ENCODE peak calls at places on chromosomes 11 and 22, in five cellular contexts. D, F, J, W and G are unnamed samples.

GRCh38 chr11:65551572-65552398 is 6.4 kb downstream of the LTBP3 start:
- DNase-seq in F (no peak), W (peak), D (peak), J (peak), G (no peak)

GRCh38 chr11:69232821-69233760 is 60.9 kb upstream of the MYEOV start:
- DNase-seq in F (no peak), J (no peak), D (peak), W (no peak), G (peak)

GRCh38 chr22:23126165-23127054 is 15.4 kb downstream of the RSPH14 start:
- DNase-seq in D (no peak), W (no peak), F (no peak), J (no peak), G (no peak)

GRCh38 chr11:568306-569259 is 7.7 kb upstream of the PHRF1 start:
- DNase-seq in D (peak), W (peak), J (peak), F (peak), G (peak)

GRCh38 chr11:134571301-134571700 is 159.3 kb upstream of the B3GAT1 start:
- DNase-seq in F (no peak), W (no peak), J (no peak), D (no peak), G (peak)

GRCh38 chr11:93846411-93846810 is 4.0 kb downstream of the VSTM5 start:
- DNase-seq in D (no peak), F (no peak), W (no peak), J (no peak), G (no peak)

GRCh38 chr11:116721983-116722382 is 50.8 kb downstream of the BUD13 start:
- DNase-seq in W (no peak), J (no peak), D (no peak), F (no peak), G (no peak)

GRCh38 chr11:105935791-105936190 is 86.2 kb downstream of the MSANTD4 start:
- DNase-seq in F (no peak), D (no peak), J (no peak), W (peak), G (no peak)

GRCh38 chr11:12581923-12582322 is 92.3 kb upstream of the TEAD1 start:
- DNase-seq in D (no peak), W (peak), F (no peak), J (peak), G (no peak)

GRCh38 chr11:71962428-71963038 is 33.7 kb downstream of the RNF121 start:
- DNase-seq in F (no peak), J (peak), W (no peak), D (no peak), G (no peak)

GRCh38 chr11:61888043-61888442 is 3.3 kb downstream of the FADS3 start:
- DNase-seq in J (no peak), F (no peak), D (no peak), W (peak), G (peak)

GRCh38 chr22:44187652-44188230 is 7.0 kb downstream of the PARVG start:
- DNase-seq in F (no peak), W (no peak), J (no peak), D (no peak), G (peak)

GRCh38 chr11:37500425-37500824 is 902.4 kb upstream of the RAG2 start:
- DNase-seq in J (no peak), F (no peak), D (no peak), W (no peak), G (no peak)

GRCh38 chr11:81278986-81279385 is 1454.7 kb downstream of the FAM181B start:
- DNase-seq in D (no peak), F (no peak), W (no peak), J (no peak), G (no peak)

GRCh38 chr11:34792814-34793241 is 123.4 kb downstream of the APIP start:
- DNase-seq in F (no peak), W (no peak), J (no peak), D (peak), G (no peak)

GRCh38 chr11:119612814-119613213 is 116.2 kb downstream of the NECTIN1 start:
- DNase-seq in D (no peak), F (no peak), J (no peak), W (no peak), G (no peak)

DNA sequence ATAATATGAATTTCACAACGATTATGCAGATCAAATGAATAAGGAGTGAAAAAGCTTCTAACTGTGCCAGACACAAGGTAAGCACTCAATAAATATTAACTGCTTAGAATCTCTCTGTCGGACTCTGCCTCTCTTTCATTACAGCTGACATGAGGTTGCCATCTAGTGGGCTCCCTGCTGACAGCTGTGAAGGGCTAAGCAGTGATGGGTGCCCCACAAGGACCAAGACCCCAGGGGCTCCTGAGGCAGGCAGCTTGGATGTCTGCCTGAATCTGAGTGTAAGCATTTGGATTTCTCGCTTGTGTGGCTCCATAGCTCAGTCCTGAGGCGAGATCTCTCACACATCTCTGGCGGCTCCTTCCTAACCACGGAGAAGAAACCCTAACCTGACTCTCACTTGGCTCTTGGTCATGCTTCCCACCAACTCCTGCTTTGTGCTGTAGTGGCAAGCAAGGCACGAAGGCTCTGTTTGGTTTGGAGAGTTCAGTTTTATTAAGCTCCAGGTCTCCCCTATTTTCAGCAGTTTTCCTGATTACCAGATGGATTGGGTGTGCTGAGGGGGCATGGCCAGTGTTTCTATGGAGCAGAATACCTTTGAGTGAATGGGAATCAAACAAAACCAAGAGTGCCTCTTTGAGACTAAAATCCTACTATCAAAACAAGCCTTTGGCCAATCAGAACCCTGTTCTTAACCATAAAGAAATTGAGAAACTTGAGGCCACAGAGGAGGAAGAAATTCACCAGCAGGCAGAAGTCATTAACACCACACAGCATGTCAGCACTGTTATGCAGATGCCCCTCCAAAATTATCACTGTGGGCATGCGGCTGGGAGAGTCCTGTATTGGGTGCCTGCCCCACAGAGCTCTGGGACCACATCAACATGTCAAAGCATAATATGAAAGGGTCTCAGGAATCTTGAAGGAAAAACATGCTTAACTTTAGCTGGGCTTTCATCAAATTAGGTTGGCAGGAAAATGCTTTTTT is 152.8 kb upstream of the NTM start:
- DNase-seq in F (no peak), D (no peak), J (no peak), W (no peak), G (no peak)
- TF ChIP-seq CTCF in F (no peak), D (no peak), J (no peak), W (peak), G (no peak)

GRCh38 chr11:98227266-98227665 is 793.5 kb upstream of the CNTN5 start:
- DNase-seq in J (no peak), D (no peak), W (no peak), F (no peak), G (no peak)
- H3K27ac ChIP-seq in J (no peak), D (no peak), W (no peak), F (no peak), G (no peak)

GRCh38 chr11:4947505-4947904 is at the start of gene OR51A4:
- DNase-seq in J (no peak), D (no peak), W (no peak), F (no peak), G (no peak)
- TF ChIP-seq CTCF in J (no peak), D (no peak), W (no peak), F (no peak), G (no peak)

DNA sequence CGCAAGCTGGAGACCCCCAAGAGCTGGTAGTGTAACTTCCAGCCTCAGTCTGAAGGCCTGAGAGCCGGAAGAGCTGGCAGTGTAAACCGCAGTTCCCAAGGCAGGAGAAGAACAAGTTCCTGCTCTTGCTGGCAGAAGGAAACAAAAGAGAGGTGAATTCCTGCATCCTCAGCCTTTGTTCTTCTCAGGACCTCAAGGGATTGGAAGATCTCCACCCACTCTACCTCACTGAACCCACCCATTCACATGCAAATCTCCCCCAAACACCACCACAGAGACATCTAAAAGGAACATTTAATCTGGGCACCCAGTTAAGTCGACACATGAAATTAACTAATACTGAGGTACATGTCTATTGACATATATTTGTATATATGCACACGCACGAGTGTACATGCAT is 1310.3 kb downstream of the TBC1D22A start:
- DNase-seq in W (no peak), F (no peak), D (no peak), J (no peak), G (no peak)
- H3K27ac ChIP-seq in W (no peak), F (no peak), D (no peak), J (no peak), G (no peak)

GRCh38 chr11:33411751-33412150 is 154.6 kb downstream of the HIPK3 start:
- DNase-seq in W (no peak), D (no peak), J (no peak), F (no peak), G (no peak)
- TF ChIP-seq CTCF in W (no peak), D (no peak), J (no peak), F (no peak), G (no peak)

DNA sequence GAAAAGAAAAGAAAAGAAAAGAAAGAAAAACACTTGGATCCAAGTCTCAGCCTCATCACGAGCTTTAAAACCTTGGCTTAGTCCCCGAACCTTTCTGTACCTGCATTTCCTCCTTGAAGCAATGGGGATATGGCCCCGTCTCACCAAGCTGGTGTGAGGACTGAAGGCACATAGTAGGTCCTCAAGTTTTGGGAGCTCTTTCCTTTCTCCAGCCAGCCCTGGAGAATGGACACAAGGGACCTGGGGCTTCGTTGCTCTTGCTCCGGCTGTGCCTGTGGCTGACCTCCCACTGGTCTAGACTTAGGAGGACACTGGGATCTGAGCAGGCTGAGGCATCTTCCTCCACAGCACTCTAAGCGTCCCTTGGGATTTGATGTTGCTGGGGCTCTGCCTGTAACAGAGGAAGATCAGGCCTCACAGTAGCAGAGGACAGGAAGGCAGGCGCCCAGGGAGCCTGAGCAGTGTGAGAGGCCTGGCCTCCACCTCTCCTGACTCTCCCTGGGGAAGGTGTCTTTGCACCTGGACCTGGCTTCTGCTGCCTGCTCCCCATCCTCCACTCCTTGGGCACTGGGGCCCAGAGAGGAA is 32.8 kb downstream of the KCNC1 start:
- DNase-seq in F (no peak), W (no peak), D (no peak), J (no peak), G (no peak)
- H3K27ac ChIP-seq in F (no peak), W (no peak), D (no peak), J (no peak), G (no peak)

GRCh38 chr11:128689586-128689945 is 4.3 kb upstream of the FLI1 start:
- DNase-seq in D (no peak), J (no peak), F (no peak), W (no peak), G (no peak)

GRCh38 chr11:128690746-128691091 is 3.2 kb upstream of the FLI1 start:
- DNase-seq in W (no peak), J (no peak), D (no peak), F (no peak), G (no peak)

GRCh38 chr11:128689946-128690745 is 3.7 kb upstream of the FLI1 start:
- DNase-seq in F (no peak), W (no peak), J (no peak), D (no peak), G (no peak)

GRCh38 chr11:128692750-128693578 is 908 bp upstream of the FLI1 start:
- DNase-seq in W (no peak), D (no peak), F (no peak), J (no peak), G (no peak)

DNA sequence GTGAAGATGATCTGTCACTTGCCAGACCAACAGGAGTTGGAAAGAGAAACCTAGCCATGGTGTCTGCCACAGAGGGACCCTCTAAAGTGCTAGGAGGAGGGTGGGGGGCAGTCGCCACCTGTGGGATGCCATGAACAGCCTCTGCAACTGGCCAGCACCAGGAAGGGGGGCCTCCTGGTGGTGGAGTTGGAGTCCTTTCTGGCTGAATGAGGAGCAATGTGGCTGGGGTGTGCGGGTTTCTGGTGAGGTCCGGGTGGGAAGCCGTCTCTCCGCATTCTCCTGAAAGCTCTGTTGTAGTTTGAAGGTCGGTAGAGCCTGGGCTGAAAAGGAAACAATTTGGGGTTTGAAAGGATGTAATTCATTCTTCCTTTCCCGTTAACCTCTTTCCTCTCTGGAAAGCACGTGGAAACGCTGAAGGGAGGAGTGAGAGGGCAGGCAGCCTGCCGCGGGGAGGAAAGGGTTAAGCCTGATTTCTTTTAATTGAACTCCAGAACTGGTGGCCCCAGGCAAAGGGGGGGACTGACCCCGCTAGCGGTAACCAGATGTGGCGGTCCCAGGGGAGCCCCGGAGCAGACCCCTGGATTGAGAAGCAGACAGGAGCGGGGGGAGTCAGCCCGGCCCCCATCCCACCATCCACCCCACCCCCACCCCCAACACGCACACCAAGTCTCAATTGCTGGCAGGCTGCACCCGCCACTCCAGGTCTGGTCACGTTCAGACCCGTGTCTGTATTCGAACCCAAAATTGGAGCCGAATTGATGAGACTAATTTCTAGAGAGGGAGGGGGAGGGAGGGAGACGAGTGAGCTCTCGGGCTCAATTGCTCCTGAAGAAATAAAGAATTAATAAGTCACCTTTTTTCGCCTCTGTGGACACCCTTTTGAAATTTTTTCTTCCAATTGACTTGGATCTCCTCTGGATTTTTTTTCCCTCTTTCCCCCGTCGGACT is 1.8 kb upstream of the FLI1 start:
- DNase-seq in D (no peak), J (no peak), F (no peak), W (no peak), G (no peak)
- TF ChIP-seq CTCF in D (no peak), J (peak), F (no peak), W (no peak), G (no peak)

GRCh38 chr22:24989541-24989951 is 37.0 kb downstream of the KIAA1671 start:
- DNase-seq in D (no peak), F (no peak), J (no peak), W (no peak), G (no peak)
- H3K27ac ChIP-seq in D (peak), F (no peak), J (no peak), W (no peak), G (peak)